ENCODE peak calls at places on chromosomes 13 and 19, in ten cellular contexts. Y is Right ventricle myocardium superior, S is HFFc6, T is NCI-H2081, Z is epithelial cell of esophagus, M is GM10248, W is hepatic stellate cell, R is fibroblast of the aortic adventitia, V is putamen, G is NCI-H2107. X is an unnamed sample.

GRCh38 chr13:35720690-35721554 is 244.4 kb upstream of the MAB21L1 start:
- DNase-seq in Y (peak), S (peak), T (peak), Z (peak), M (peak), W (peak), R (peak), V (peak), G (no peak), X (no peak)

GRCh38 chr13:28582892-28583240 is 76.1 kb upstream of the POMP start:
- DNase-seq in Y (no peak), S (no peak), T (no peak), Z (no peak), M (no peak), W (no peak), R (no peak), V (no peak), G (no peak), X (no peak)

GRCh38 chr13:20264271-20265018 is 32.3 kb upstream of the GJB6 start:
- DNase-seq in Y (no peak), S (no peak), T (no peak), Z (no peak), M (peak), W (no peak), R (no peak), V (no peak), G (no peak), X (no peak)

GRCh38 chr13:87893982-87894527 is 222.9 kb downstream of the SLITRK5 start:
- DNase-seq in Y (no peak), S (no peak), T (no peak), Z (peak), M (no peak), W (no peak), R (no peak), V (no peak), G (no peak), X (no peak)

GRCh38 chr19:35932291-35932936 is 3.8 kb upstream of the LRFN3 start:
- DNase-seq in Y (no peak), S (no peak), T (no peak), Z (no peak), M (no peak), W (no peak), R (no peak), V (no peak), G (no peak), X (no peak)

GRCh38 chr19:10430505-10431253 is 10.3 kb downstream of the PDE4A start:
- DNase-seq in Y (peak), S (no peak), T (no peak), Z (no peak), M (peak), W (peak), R (peak), V (no peak), G (no peak), X (no peak)

GRCh38 chr13:69857188-69857821 is 250.3 kb upstream of the ATXN8OS start:
- DNase-seq in Y (no peak), S (peak), T (peak), Z (peak), M (peak), W (no peak), R (peak), V (peak), G (peak), X (no peak)

GRCh38 chr13:42539670-42540069 is 34.3 kb upstream of the TNFSF11 start:
- DNase-seq in Y (no peak), S (no peak), T (no peak), Z (peak), M (no peak), W (no peak), R (peak), V (no peak), G (no peak), X (no peak)

GRCh38 chr19:18173054-18173571 is 500 bp upstream of the IFI30 start:
- DNase-seq in Y (peak), S (no peak), T (no peak), Z (no peak), M (peak), W (peak), R (peak), V (no peak), G (no peak), X (no peak)

GRCh38 chr19:13103961-13104847 is 1.5 kb upstream of the LYL1 start:
- DNase-seq in Y (peak), S (no peak), T (no peak), Z (no peak), M (peak), W (peak), R (no peak), V (peak), G (no peak), X (no peak)

GRCh38 chr13:46076827-46077226 is 24.3 kb upstream of the ZC3H13 start:
- DNase-seq in Y (no peak), S (no peak), T (no peak), Z (no peak), M (no peak), W (no peak), R (no peak), V (no peak), G (no peak), X (no peak)

GRCh38 chr13:91133941-91134772 is 213.3 kb upstream of the MIR17HG start:
- DNase-seq in Y (no peak), S (peak), T (peak), Z (peak), M (peak), W (peak), R (peak), V (peak), G (peak), X (no peak)

GRCh38 chr13:29594710-29595379 is 643 bp downstream of the SLC7A1 start:
- DNase-seq in Y (peak), S (peak), T (peak), Z (peak), M (peak), W (peak), R (peak), V (no peak), G (peak), X (no peak)

GRCh38 chr13:69935043-69935442 is 172.6 kb upstream of the ATXN8OS start:
- DNase-seq in Y (no peak), S (no peak), T (no peak), Z (peak), M (no peak), W (no peak), R (no peak), V (no peak), G (no peak), X (no peak)

GRCh38 chr13:33728271-33729037 is 89.5 kb upstream of the RFC3 start:
- DNase-seq in Y (peak), S (no peak), T (no peak), Z (peak), M (peak), W (no peak), R (peak), V (no peak), G (no peak), X (no peak)

GRCh38 chr19:40798997-40799557 is at the start of gene EGLN2:
- DNase-seq in Y (no peak), S (no peak), T (no peak), Z (no peak), M (no peak), W (peak), R (no peak), V (no peak), G (no peak), X (no peak)

GRCh38 chr13:113664751-113665581 is 2.1 kb upstream of the GRK1 start:
- DNase-seq in Y (peak), S (no peak), T (no peak), Z (no peak), M (no peak), W (no peak), R (no peak), V (no peak), G (no peak), X (peak)

GRCh38 chr13:108185218-108185617 is 30.1 kb downstream of the LIG4 start:
- DNase-seq in Y (no peak), S (no peak), T (no peak), Z (no peak), M (no peak), W (no peak), R (no peak), V (no peak), G (no peak), X (no peak)

GRCh38 chr13:31035162-31035951 is 102.9 kb downstream of the TEX26 start:
- DNase-seq in Y (no peak), S (no peak), T (no peak), Z (no peak), M (no peak), W (peak), R (peak), V (no peak), G (no peak), X (no peak)

GRCh38 chr19:56405062-56405461 is 930 bp downstream of the ZNF583 start:
- DNase-seq in Y (no peak), S (no peak), T (no peak), Z (no peak), M (no peak), W (no peak), R (no peak), V (no peak), G (no peak), X (no peak)

GRCh38 chr19:50214699-50215543 is 11.5 kb downstream of the MYH14 start:
- DNase-seq in Y (no peak), S (no peak), T (no peak), Z (peak), M (no peak), W (no peak), R (no peak), V (no peak), G (no peak), X (no peak)

GRCh38 chr19:49342291-49342721 is 7.1 kb downstream of the CD37 start:
- DNase-seq in Y (no peak), S (no peak), T (no peak), Z (no peak), M (peak), W (no peak), R (no peak), V (no peak), G (no peak), X (peak)

GRCh38 chr13:99969934-99970760 is 1.4 kb downstream of the ZIC5 start:
- DNase-seq in Y (no peak), S (no peak), T (peak), Z (no peak), M (no peak), W (no peak), R (no peak), V (no peak), G (no peak), X (no peak)

GRCh38 chr19:56642711-56643459 is at the start of gene SMIM17:
- DNase-seq in Y (no peak), S (no peak), T (no peak), Z (no peak), M (no peak), W (no peak), R (no peak), V (no peak), G (no peak), X (no peak)

GRCh38 chr13:111961793-111962192 is 105.2 kb upstream of the SOX1 start:
- DNase-seq in Y (no peak), S (no peak), T (no peak), Z (no peak), M (no peak), W (no peak), R (no peak), V (no peak), G (no peak), X (no peak)

GRCh38 chr13:72970956-72971355 is 87.8 kb upstream of the KLF5 start:
- DNase-seq in Y (no peak), S (peak), T (no peak), Z (peak), M (no peak), W (no peak), R (peak), V (no peak), G (no peak), X (no peak)

GRCh38 chr13:109275848-109276247 is 510.5 kb downstream of the IRS2 start:
- DNase-seq in Y (no peak), S (no peak), T (no peak), Z (peak), M (no peak), W (no peak), R (no peak), V (no peak), G (no peak), X (no peak)

GRCh38 chr13:67509039-67509438 is 278.9 kb upstream of the PCDH9 start:
- DNase-seq in Y (no peak), S (no peak), T (no peak), Z (no peak), M (no peak), W (no peak), R (no peak), V (no peak), G (no peak), X (no peak)